ENCODE peak calls at places on chromosome 15, in seven cellular contexts. Z is adrenal gland, F is GM23338, H is GM23248, N is uterus, U is Panc1, D is mesendoderm. E is an unnamed sample.

GRCh38 chr15:77384589-77385359 is 35.1 kb downstream of the PEAK1 start:
- DNase-seq in Z (no peak), F (no peak), H (peak; percentile 6), N (no peak), U (no peak), D (no peak), E (no peak)

GRCh38 chr15:52503788-52504496 is 24.7 kb downstream of the MYO5A start:
- DNase-seq in Z (no peak), F (no peak), H (peak; percentile 84), N (no peak), U (no peak), D (no peak), E (no peak)

GRCh38 chr15:78811825-78812183 is 540 bp upstream of the ADAMTS7 start:
- DNase-seq in Z (no peak), F (no peak), H (no peak), N (no peak), U (no peak), D (no peak), E (no peak)

GRCh38 chr15:65650312-65651041 is 28.7 kb downstream of the SLC24A1 start:
- DNase-seq in Z (no peak), F (no peak), H (no peak), N (no peak), U (no peak), D (no peak), E (no peak)

GRCh38 chr15:91924842-91925495 is 71.5 kb downstream of the SLCO3A1 start:
- DNase-seq in Z (no peak), F (no peak), H (no peak), N (no peak), U (no peak), D (no peak), E (no peak)

GRCh38 chr15:85941186-85941855 is 138.3 kb upstream of the AGBL1 start:
- DNase-seq in Z (peak; percentile 59), F (no peak), H (no peak), N (peak; percentile 33), U (no peak), D (no peak), E (no peak)

GRCh38 chr15:70201376-70201775 is 103.7 kb upstream of the TLE3 start:
- DNase-seq in Z (no peak), F (no peak), H (no peak), N (no peak), U (no peak), D (no peak), E (no peak)

GRCh38 chr15:59838900-59839299 is 149.8 kb upstream of the BNIP2 start:
- DNase-seq in Z (no peak), F (no peak), H (no peak), N (no peak), U (no peak), D (no peak), E (no peak)

GRCh38 chr15:74170845-74171578 is 2.5 kb upstream of the ISLR start:
- DNase-seq in Z (no peak), F (no peak), H (no peak), N (no peak), U (no peak), D (no peak), E (no peak)

GRCh38 chr15:51163843-51164242 is 69.1 kb upstream of the TNFAIP8L3 start:
- DNase-seq in Z (no peak), F (peak; percentile 48), H (no peak), N (no peak), U (no peak), D (no peak), E (no peak)

GRCh38 chr15:25611603-25612002 is 172.8 kb upstream of the UBE3A start:
- DNase-seq in Z (no peak), F (no peak), H (peak; percentile 79), N (no peak), U (no peak), D (no peak), E (no peak)

GRCh38 chr15:80977627-80978036 is 12.0 kb downstream of the MESD start:
- DNase-seq in Z (peak; percentile 44), F (peak; percentile 90), H (peak; percentile 88), N (peak; percentile 62), U (no peak), D (peak; percentile 87), E (peak; percentile 28)

GRCh38 chr15:62218841-62219240 is 53.8 kb upstream of the C2CD4B start:
- DNase-seq in Z (no peak), F (no peak), H (no peak), N (no peak), U (no peak), D (no peak), E (no peak)

GRCh38 chr15:90828111-90828510 is 40.3 kb upstream of the FURIN start:
- DNase-seq in Z (no peak), F (no peak), H (no peak), N (no peak), U (no peak), D (no peak), E (no peak)

GRCh38 chr15:94331731-94332130 is 100.4 kb downstream of the MCTP2 start:
- DNase-seq in Z (no peak), F (no peak), H (no peak), N (no peak), U (no peak), D (no peak), E (no peak)

GRCh38 chr15:93141373-93141790 is 52.4 kb upstream of the RGMA start:
- DNase-seq in Z (no peak), F (no peak), H (no peak), N (no peak), U (no peak), D (no peak), E (peak; percentile 9)

GRCh38 chr15:99987119-99987506 is 253.9 kb upstream of the LYSMD4 start:
- DNase-seq in Z (no peak), F (no peak), H (no peak), N (no peak), U (no peak), D (no peak), E (no peak)

GRCh38 chr15:70259640-70260066 is 161.9 kb upstream of the TLE3 start:
- DNase-seq in Z (no peak), F (peak; percentile 48), H (no peak), N (no peak), U (no peak), D (peak; percentile 74), E (peak; percentile 26)

GRCh38 chr15:85691350-85692240 is 103.1 kb downstream of the KLHL25 start:
- DNase-seq in Z (no peak), F (no peak), H (no peak), N (no peak), U (no peak), D (no peak), E (peak; percentile 48)

DNA sequence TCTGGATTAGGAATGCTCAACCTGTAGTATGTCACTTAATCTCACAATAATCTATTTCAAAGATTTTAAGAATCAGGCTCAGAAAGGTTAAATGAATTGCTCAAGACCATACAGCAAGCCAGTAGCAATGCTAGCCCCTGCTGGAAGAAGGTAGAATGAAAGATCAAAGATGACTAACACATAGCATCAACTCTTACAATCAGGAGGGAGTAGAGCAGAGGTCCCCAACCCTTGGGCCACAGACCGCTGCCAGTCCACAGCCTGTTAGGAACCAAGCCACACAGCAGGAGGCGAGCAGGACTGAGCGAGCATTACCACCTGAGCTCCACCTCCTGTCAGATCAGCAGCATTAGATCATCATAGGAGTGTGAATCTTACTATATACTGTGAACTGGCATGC is 15.5 kb upstream of the GATM start:
- DNase-seq in Z (no peak), F (peak; percentile 47), H (peak; percentile 21), N (no peak), U (no peak), D (peak; percentile 73), E (no peak)
- H3K4me3 ChIP-seq in Z (no peak overlapping the region), F (no peak overlapping the region), H (no peak overlapping the region), N (no peak overlapping the region), U (no peak overlapping the region), D (no peak overlapping the region), E (no peak overlapping the region)

GRCh38 chr15:67084561-67084960 is 19.2 kb downstream of the SMAD3 start:
- DNase-seq in Z (no peak), F (no peak), H (no peak), N (no peak), U (no peak), D (no peak), E (no peak)
- H3K4me1 ChIP-seq in Z (peaks cover 15% of the 10 kb centered on the region), F (peaks cover 13% of the 10 kb centered on the region), H (peaks cover 75% of the 10 kb centered on the region), N (peaks cover 23% of the 10 kb centered on the region), U (peaks cover 100% of the 10 kb centered on the region), D (peaks cover 35% of the 10 kb centered on the region), E (no peaks in the 10 kb centered on the region)

GRCh38 chr15:68057089-68057488 is 3.0 kb downstream of the PIAS1 start:
- DNase-seq in Z (no peak), F (no peak), H (peak; percentile 15), N (no peak), U (no peak), D (no peak), E (no peak)

GRCh38 chr15:68055224-68055705 is 1.1 kb downstream of the PIAS1 start:
- DNase-seq in Z (no peak), F (peak; percentile 43), H (peak; percentile 81), N (no peak), U (no peak), D (peak; percentile 36), E (peak; percentile 65)

GRCh38 chr15:68054658-68055223 is 626 bp downstream of the PIAS1 start:
- DNase-seq in Z (peak; percentile 59), F (peak; percentile 90), H (peak; percentile 69), N (peak; percentile 51), U (no peak), D (peak; percentile 86), E (peak; percentile 56)

GRCh38 chr15:68057758-68058157 is 3.6 kb downstream of the PIAS1 start:
- DNase-seq in Z (no peak), F (peak; percentile 30), H (no peak), N (no peak), U (no peak), D (peak; percentile 61), E (no peak)

GRCh38 chr15:68056097-68056865 is 2.2 kb downstream of the PIAS1 start:
- DNase-seq in Z (no peak), F (no peak), H (peak; percentile 9), N (no peak), U (no peak), D (no peak), E (no peak)
- H3K4me3 ChIP-seq in Z (no peak overlapping the region), F (peak overlapping the region; percentile 89), H (peak overlapping the region; percentile 91), N (peak overlapping the region; percentile 97), U (peak overlapping the region; percentile 61), D (no peak overlapping the region), E (peak overlapping the region; percentile 89)

GRCh38 chr15:89397653-89398023 is 63.0 kb upstream of the POLG start:
- DNase-seq in Z (no peak), F (no peak), H (no peak), N (no peak), U (no peak), D (no peak), E (no peak)
- H3K4me1 ChIP-seq in Z (no peaks in the 10 kb centered on the region), F (peaks cover 38% of the 10 kb centered on the region), H (no peaks in the 10 kb centered on the region), N (no peaks in the 10 kb centered on the region), U (peaks cover 3% of the 10 kb centered on the region), D (no peaks in the 10 kb centered on the region), E (no peaks in the 10 kb centered on the region)

DNA sequence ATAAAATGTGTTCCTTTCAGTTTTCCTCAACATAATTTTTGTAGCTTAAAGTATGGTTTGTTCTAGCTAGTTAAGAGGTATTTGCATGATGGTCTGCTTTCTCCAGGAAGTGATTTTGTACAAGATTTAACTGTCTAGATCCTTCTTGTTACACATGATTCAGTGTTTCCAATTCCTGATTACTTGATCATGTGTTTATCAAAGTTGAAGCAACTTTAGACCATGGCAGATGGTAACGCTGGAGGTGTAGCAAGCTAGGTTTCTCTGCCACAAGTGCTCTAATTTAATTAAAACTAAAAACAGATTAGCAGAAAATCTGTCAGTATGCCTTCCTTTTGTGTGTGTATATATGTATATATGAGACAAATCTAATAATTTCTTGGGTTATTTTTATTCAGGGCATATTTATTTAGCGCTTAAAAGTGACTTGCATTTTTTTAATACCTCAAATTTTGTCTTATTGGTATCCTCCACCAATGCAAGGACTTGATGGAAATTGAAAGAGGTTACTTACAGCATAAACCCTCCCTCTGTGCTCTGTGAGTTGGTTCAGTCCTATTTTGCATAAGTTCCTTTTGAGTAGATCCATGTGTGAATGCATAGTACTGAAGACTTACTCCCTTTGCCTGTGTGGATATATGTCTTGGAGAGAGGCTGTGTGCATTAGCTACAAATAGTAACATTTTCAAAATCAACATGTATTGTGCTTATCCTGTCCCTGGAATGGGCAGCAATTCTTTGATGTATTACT is 157.3 kb upstream of the CGNL1 start:
- DNase-seq in Z (no peak), F (peak; percentile 87), H (peak; percentile 80), N (no peak), U (no peak), D (peak; percentile 96), E (no peak)
- H3K4me3 ChIP-seq in Z (no peak overlapping the region), F (peak overlapping the region; percentile 11), H (peak overlapping the region; percentile 72), N (no peak overlapping the region), U (no peak overlapping the region), D (no peak overlapping the region), E (no peak overlapping the region)